ENCODE peak calls at places on chromosome 17, in nine cellular contexts. I, P, Y, K, R, B, A, C and X are unnamed samples.
A peak's percentile ranks its signal among the peaks of the same experiment; 100 is the strongest.

GRCh38 chr17:5832886-5833285 is 237.3 kb upstream of the WSCD1 start:
- DNase-seq in I (peak; percentile 66), P (no peak), Y (no peak), K (no peak), R (no peak), B (no peak), A (no peak), C (no peak), X (peak; percentile 15)

GRCh38 chr17:74523308-74523707 is 8.0 kb downstream of the CD300LB start:
- DNase-seq in I (no peak), P (no peak), Y (no peak), K (no peak), R (no peak), B (no peak), A (no peak), C (no peak), X (no peak)

GRCh38 chr17:1298616-1299015 is 19.2 kb downstream of the TRARG1 start:
- DNase-seq in I (no peak), P (no peak), Y (no peak), K (no peak), R (no peak), B (no peak), A (no peak), C (peak; percentile 22), X (no peak)

GRCh38 chr17:79921411-79922160 is 82.3 kb upstream of the CBX4 start:
- DNase-seq in I (no peak), P (no peak), Y (peak; percentile 45), K (no peak), R (no peak), B (no peak), A (no peak), C (no peak), X (no peak)

GRCh38 chr17:9173386-9173983 is 152.2 kb downstream of the NTN1 start:
- DNase-seq in I (no peak), P (no peak), Y (no peak), K (no peak), R (no peak), B (no peak), A (no peak), C (no peak), X (no peak)

GRCh38 chr17:14748036-14748715 is 447.3 kb downstream of the HS3ST3B1 start:
- DNase-seq in I (no peak), P (no peak), Y (no peak), K (no peak), R (no peak), B (no peak), A (no peak), C (no peak), X (no peak)

GRCh38 chr17:34024303-34025178 is 230.5 kb upstream of the CCL2 start:
- DNase-seq in I (no peak), P (no peak), Y (no peak), K (no peak), R (peak; percentile 11), B (no peak), A (no peak), C (no peak), X (no peak)

GRCh38 chr17:50167371-50167770 is 1.6 kb downstream of the SGCA start:
- DNase-seq in I (no peak), P (no peak), Y (no peak), K (no peak), R (no peak), B (no peak), A (no peak), C (no peak), X (no peak)

GRCh38 chr17:83152745-83153611 is 73.6 kb downstream of the METRNL start:
- DNase-seq in I (no peak), P (peak; percentile 42), Y (peak; percentile 42), K (peak; percentile 64), R (no peak), B (peak; percentile 77), A (no peak), C (peak; percentile 26), X (no peak)

GRCh38 chr17:746783-747629 is 5.1 kb downstream of the GEMIN4 start:
- DNase-seq in I (no peak), P (no peak), Y (no peak), K (no peak), R (no peak), B (no peak), A (no peak), C (no peak), X (no peak)

GRCh38 chr17:70241071-70241470 is 71.7 kb downstream of the KCNJ2 start:
- DNase-seq in I (no peak), P (no peak), Y (no peak), K (no peak), R (no peak), B (no peak), A (no peak), C (no peak), X (no peak)

GRCh38 chr17:79754359-79754758 is 23.6 kb upstream of the CBX2 start:
- DNase-seq in I (no peak), P (no peak), Y (no peak), K (no peak), R (no peak), B (no peak), A (no peak), C (no peak), X (no peak)

GRCh38 chr17:32960815-32961214 is 30.8 kb upstream of the SPACA3 start:
- DNase-seq in I (no peak), P (no peak), Y (no peak), K (no peak), R (peak; percentile 54), B (no peak), A (no peak), C (no peak), X (no peak)

GRCh38 chr17:67125924-67126323 is 81.6 kb downstream of the CACNG1 start:
- DNase-seq in I (no peak), P (no peak), Y (no peak), K (no peak), R (no peak), B (no peak), A (no peak), C (peak; percentile 38), X (no peak)

GRCh38 chr17:67138392-67138791 is 94.0 kb downstream of the CACNG1 start:
- DNase-seq in I (no peak), P (no peak), Y (no peak), K (no peak), R (no peak), B (no peak), A (no peak), C (no peak), X (no peak)

GRCh38 chr17:30323262-30323894 is 10.5 kb downstream of the TMIGD1 start:
- DNase-seq in I (no peak), P (no peak), Y (peak; percentile 22), K (no peak), R (no peak), B (no peak), A (no peak), C (peak; percentile 11), X (no peak)
- TF ChIP-seq POLR2A in I (no peak), P (no peak), Y (no peak), K (no peak), R (no peak), B (no peak), A (no peak), C (no peak), X (no peak)

DNA sequence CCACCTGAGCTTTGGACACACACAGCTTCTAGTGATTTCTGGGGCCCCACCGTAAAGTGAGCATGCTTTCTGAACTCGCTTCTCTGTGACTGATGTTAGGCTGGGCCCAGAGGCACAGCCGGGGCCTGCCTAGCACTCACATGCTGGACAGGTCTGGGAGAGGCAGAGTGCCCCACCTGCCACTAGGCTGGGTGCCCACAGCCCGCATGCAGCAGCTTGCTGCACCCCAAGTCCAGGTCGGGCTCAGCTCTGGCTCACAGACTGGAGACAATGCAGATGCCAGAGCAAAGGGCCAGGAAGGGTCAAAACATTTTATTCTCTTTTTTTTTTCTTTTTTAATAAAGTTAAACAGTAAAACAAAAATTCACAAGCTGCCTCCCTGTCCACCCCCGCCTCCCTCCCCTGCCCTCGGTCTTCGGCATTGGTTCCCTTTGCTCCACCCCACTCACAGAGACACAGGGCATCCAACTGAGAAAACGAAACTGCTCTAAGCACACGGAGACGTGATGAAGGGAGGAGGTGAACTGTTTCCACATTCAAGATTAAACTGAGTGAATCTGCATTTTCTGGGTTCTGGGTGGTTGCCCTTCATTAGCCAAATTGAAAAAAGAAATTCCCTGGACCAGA is 9.7 kb downstream of the CNP start:
- DNase-seq in I (no peak), P (peak; percentile 55), Y (no peak), K (no peak), R (no peak), B (no peak), A (peak; percentile 60), C (no peak), X (no peak)
- TF ChIP-seq POLR2A in I (no peak), P (no peak), Y (no peak), K (no peak), R (no peak), B (no peak), A (no peak), C (no peak), X (no peak)

GRCh38 chr17:60514500-60514899 is 11.5 kb downstream of the APPBP2 start:
- DNase-seq in I (no peak), P (no peak), Y (no peak), K (no peak), R (no peak), B (no peak), A (no peak), C (no peak), X (no peak)

GRCh38 chr17:60510723-60511122 is 15.3 kb downstream of the APPBP2 start:
- DNase-seq in I (no peak), P (no peak), Y (no peak), K (no peak), R (no peak), B (no peak), A (no peak), C (no peak), X (no peak)

GRCh38 chr17:60513014-60513413 is 13.0 kb downstream of the APPBP2 start:
- DNase-seq in I (no peak), P (no peak), Y (no peak), K (no peak), R (no peak), B (no peak), A (no peak), C (no peak), X (no peak)

GRCh38 chr17:60510031-60510430 is 16.0 kb downstream of the APPBP2 start:
- DNase-seq in I (no peak), P (peak; percentile 27), Y (no peak), K (no peak), R (no peak), B (no peak), A (no peak), C (no peak), X (no peak)

DNA sequence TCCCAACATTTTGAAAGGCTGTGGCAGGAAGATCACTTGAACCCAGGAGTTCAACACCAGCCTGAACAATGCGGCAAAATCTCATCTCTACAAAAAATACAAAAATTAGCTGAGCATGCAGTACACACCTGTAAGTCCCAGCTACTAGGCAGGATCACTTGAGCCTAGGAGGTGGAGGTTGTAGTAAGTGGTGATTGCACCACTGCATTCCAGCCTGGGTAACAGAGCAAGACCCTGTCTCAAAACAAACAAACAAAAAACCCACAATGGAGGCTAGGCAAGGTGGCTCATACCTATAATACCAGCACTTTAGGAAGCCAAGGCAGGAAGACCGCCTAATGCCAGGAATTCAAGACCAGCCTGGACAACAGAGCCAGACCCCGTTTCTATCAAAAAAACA is 12.0 kb downstream of the APPBP2 start:
- DNase-seq in I (no peak), P (no peak), Y (no peak), K (no peak), R (no peak), B (no peak), A (no peak), C (no peak), X (no peak)
- TF ChIP-seq POLR2A in I (no peak), P (no peak), Y (no peak), K (no peak), R (no peak), B (no peak), A (no peak), C (no peak), X (no peak)

GRCh38 chr17:7260601-7261376 is 1.5 kb downstream of the CLDN7 start:
- DNase-seq in I (no peak), P (no peak), Y (peak; percentile 84), K (no peak), R (no peak), B (no peak), A (peak; percentile 64), C (peak; percentile 90), X (no peak)
- TF ChIP-seq POLR2A in I (no peak), P (no peak), Y (peak; percentile 64), K (no peak), R (peak; percentile 42), B (no peak), A (peak; percentile 64), C (peak; percentile 75), X (no peak)